ENCODE peak calls at places on chromosomes 1 and 21, in ten cellular contexts. J, E, C, Q, S, Z, F, R, B and M are unnamed samples. For H3K4me1, the result is how much of the 10 kb centered on the place peaks cover.

GRCh38 chr1:26278303-26278702 is 1.6 kb upstream of the SH3BGRL3 start:
- DNase-seq in E (peak), F (peak), Q (peak), S (peak), C (no peak), Z (peak), R (peak), J (peak), B (no peak), M (no peak)

GRCh38 chr1:201970334-201971159 is 11.9 kb upstream of the RNPEP start:
- DNase-seq in Q (peak), B (no peak), S (no peak), R (no peak), Z (no peak), F (no peak), E (peak), J (no peak), C (no peak), M (no peak)

GRCh38 chr1:23263380-23263887 is 46.1 kb upstream of the HTR1D start:
- DNase-seq in Q (no peak), C (no peak), E (no peak), Z (no peak), R (no peak), F (no peak), S (no peak), J (no peak), B (no peak), M (peak)

GRCh38 chr1:6904476-6905170 is 119.4 kb downstream of the CAMTA1 start:
- DNase-seq in E (no peak), Z (no peak), Q (no peak), F (no peak), R (no peak), J (no peak), C (no peak), B (no peak), S (no peak), M (no peak)

GRCh38 chr1:211959680-211960079 is 75.7 kb downstream of the INTS7 start:
- DNase-seq in J (no peak), E (no peak), R (no peak), Q (no peak), Z (no peak), S (peak), C (no peak), F (no peak), B (no peak), M (no peak)

GRCh38 chr1:41416081-41416480 is 54.8 kb downstream of the FOXO6 start:
- DNase-seq in Q (no peak), C (no peak), F (no peak), B (no peak), E (no peak), R (no peak), Z (no peak), S (no peak), J (no peak), M (no peak)

GRCh38 chr1:18716785-18717678 is 86.4 kb downstream of the PAX7 start:
- DNase-seq in J (no peak), Z (no peak), R (no peak), Q (no peak), E (no peak), S (no peak), F (no peak), C (no peak), B (no peak), M (no peak)

GRCh38 chr1:81126989-81127571 is 673.7 kb upstream of the ADGRL2 start:
- DNase-seq in Q (peak), R (no peak), C (no peak), S (no peak), B (no peak), F (no peak), E (peak), Z (no peak), J (no peak), M (no peak)

GRCh38 chr21:45336870-45337269 is 49.2 kb upstream of the POFUT2 start:
- DNase-seq in B (peak), F (no peak), Z (no peak), S (no peak), R (no peak), J (no peak), E (peak), Q (peak), C (no peak), M (no peak)

GRCh38 chr1:173467426-173467825 is 9.7 kb upstream of the PRDX6 start:
- DNase-seq in E (peak), S (no peak), F (no peak), C (no peak), Q (peak), R (no peak), Z (no peak), J (no peak), B (no peak), M (no peak)

GRCh38 chr1:60223370-60223652 is 149.7 kb upstream of the C1orf87 start:
- DNase-seq in J (no peak), C (no peak), F (no peak), R (no peak), Z (no peak), B (no peak), Q (no peak), S (no peak), E (no peak), M (no peak)

GRCh38 chr1:164783778-164784555 is 225.0 kb downstream of the PBX1 start:
- DNase-seq in C (no peak), J (no peak), E (no peak), Q (no peak), F (no peak), S (no peak), B (no peak), Z (no peak), R (no peak), M (no peak)

GRCh38 chr21:44012474-44013379 is 618 bp downstream of the TRAPPC10 start:
- DNase-seq in C (peak), Z (peak), E (peak), F (peak), B (peak), S (no peak), Q (no peak), R (peak), J (peak), M (no peak)

GRCh38 chr1:178470411-178470960 is 26.3 kb downstream of the CLEC20A start:
- DNase-seq in S (no peak), F (no peak), Q (no peak), J (peak), R (no peak), E (no peak), B (peak), C (no peak), Z (no peak), M (peak)

GRCh38 chr21:31372176-31372765 is 28.2 kb upstream of the TIAM1 start:
- DNase-seq in E (no peak), J (no peak), S (no peak), R (no peak), Z (no peak), F (no peak), B (no peak), C (no peak), Q (peak), M (no peak)

GRCh38 chr21:14683021-14683420 is 136.9 kb upstream of the SAMSN1 start:
- DNase-seq in J (no peak), C (no peak), Q (no peak), B (no peak), F (no peak), Z (no peak), S (no peak), R (no peak), E (no peak), M (no peak)

GRCh38 chr1:226939439-226940028 is 560 bp upstream of the COQ8A start:
- DNase-seq in J (peak), B (no peak), F (peak), R (peak), Z (no peak), E (no peak), C (peak), Q (peak), S (peak), M (no peak)

GRCh38 chr1:202571719-202572339 is 138.4 kb downstream of the SYT2 start:
- DNase-seq in S (no peak), R (no peak), J (no peak), F (no peak), B (no peak), C (peak), E (peak), Z (peak), Q (no peak), M (peak)

GRCh38 chr1:20125091-20125490 is 5.8 kb upstream of the PLA2G2D start:
- DNase-seq in C (no peak), E (no peak), B (no peak), Z (no peak), S (peak), R (no peak), F (no peak), J (no peak), Q (peak), M (no peak)

GRCh38 chr1:36172983-36173382 is 17.0 kb downstream of the MAP7D1 start:
- DNase-seq in Q (peak), F (no peak), B (no peak), Z (no peak), E (peak), J (no peak), R (no peak), S (no peak), C (no peak), M (no peak)

GRCh38 chr1:88736633-88737248 is 52.7 kb downstream of the PKN2 start:
- DNase-seq in F (no peak), E (peak), Q (peak), J (no peak), S (no peak), C (peak), B (peak), R (no peak), Z (peak), M (peak)

GRCh38 chr1:208159542-208160258 is 84.5 kb downstream of the PLXNA2 start:
- DNase-seq in J (no peak), S (no peak), C (no peak), B (no peak), R (no peak), E (peak), F (no peak), Z (peak), Q (peak), M (no peak)

GRCh38 chr1:234490789-234491479 is 12.0 kb upstream of the TARBP1 start:
- DNase-seq in Q (no peak), E (no peak), S (no peak), J (no peak), C (no peak), F (no peak), R (no peak), B (peak), Z (no peak), M (no peak)

GRCh38 chr1:234488054-234488953 is 9.3 kb upstream of the TARBP1 start:
- DNase-seq in Q (no peak), S (no peak), F (no peak), E (no peak), J (no peak), Z (no peak), B (no peak), C (no peak), R (no peak), M (no peak)

GRCh38 chr1:234488954-234489691 is 10.1 kb upstream of the TARBP1 start:
- DNase-seq in F (no peak), B (no peak), Z (no peak), J (no peak), Q (no peak), C (no peak), S (no peak), E (no peak), R (no peak), M (no peak)

GRCh38 chr1:234486858-234487830 is 8.2 kb upstream of the TARBP1 start:
- DNase-seq in J (peak), R (no peak), F (no peak), E (peak), S (no peak), Z (peak), C (peak), Q (peak), B (no peak), M (peak)

DNA sequence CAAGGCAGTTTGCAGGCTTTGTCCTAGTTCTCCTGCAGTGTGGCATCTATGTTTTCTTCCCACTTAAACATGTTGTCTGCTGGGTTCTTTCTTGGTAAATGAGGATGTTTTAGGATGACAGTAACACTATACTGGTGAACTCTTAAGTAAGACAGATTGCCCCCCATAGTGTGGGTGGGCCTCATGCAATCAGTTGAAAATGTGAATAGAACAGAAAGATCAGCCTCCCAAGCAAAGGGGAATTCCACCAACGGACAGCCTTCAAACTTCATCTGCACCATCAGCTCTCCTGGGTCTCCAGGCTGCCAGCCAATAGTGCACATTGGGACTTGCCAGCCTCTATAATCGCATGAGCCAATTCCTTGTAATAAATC is 10.7 kb upstream of the TARBP1 start:
- DNase-seq in Z (no peak), J (no peak), E (no peak), S (no peak), F (no peak), C (no peak), R (no peak), B (no peak), Q (no peak), M (no peak)
- H3K4me3 ChIP-seq in Z (no peak), J (no peak), E (no peak), S (no peak), F (no peak), C (no peak), R (no peak), B (no peak), Q (no peak), M (no peak)

GRCh38 chr1:10070206-10070605 is 37.4 kb downstream of the UBE4B start:
- DNase-seq in F (no peak), J (no peak), Q (no peak), Z (no peak), B (no peak), C (no peak), R (no peak), S (no peak), E (peak), M (no peak)
- H3K4me1 ChIP-seq in F (under half), J (under half), Q (under half), Z (under half), B (under half), C (under half), R (under half), S (half or more), E (under half), M (under half)

GRCh38 chr1:54882483-54882882 is 4.5 kb downstream of the DHCR24 start:
- DNase-seq in Q (no peak), C (no peak), Z (no peak), R (no peak), E (peak), F (no peak), B (no peak), S (no peak), J (no peak), M (no peak)

GRCh38 chr1:54883349-54884102 is 3.5 kb downstream of the DHCR24 start:
- DNase-seq in E (peak), F (no peak), B (no peak), Q (no peak), S (no peak), J (no peak), C (no peak), R (peak), Z (peak), M (no peak)

GRCh38 chr1:54885237-54885679 is 1.7 kb downstream of the DHCR24 start:
- DNase-seq in F (no peak), B (no peak), Q (no peak), C (no peak), R (no peak), S (no peak), E (no peak), J (no peak), Z (no peak), M (no peak)

GRCh38 chr1:54884768-54885167 is 2.2 kb downstream of the DHCR24 start:
- DNase-seq in E (no peak), Z (no peak), R (no peak), S (no peak), Q (no peak), J (no peak), C (no peak), B (no peak), F (no peak), M (no peak)

DNA sequence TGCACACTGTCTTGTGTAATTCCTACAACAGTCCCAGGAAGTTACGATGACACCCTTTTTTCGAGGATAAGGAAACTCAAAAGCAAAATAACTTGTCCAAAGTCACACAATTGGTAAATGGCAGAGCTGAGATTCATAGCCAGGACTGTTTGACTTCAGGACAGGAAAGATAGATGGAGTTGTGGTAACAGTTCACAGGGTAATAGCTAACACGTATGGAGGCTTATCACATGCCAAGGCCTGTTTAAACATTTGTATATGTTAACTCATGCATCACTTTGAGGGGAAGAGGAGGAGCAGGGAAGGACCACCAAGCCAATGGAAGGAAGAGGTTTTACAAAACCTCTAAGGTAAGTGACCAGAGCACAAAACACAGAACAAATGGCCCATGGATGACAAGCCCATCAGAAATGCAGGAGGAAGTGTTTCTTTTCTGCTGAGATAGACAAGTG is 2.8 kb downstream of the DHCR24 start:
- DNase-seq in J (no peak), Z (peak), E (peak), Q (peak), C (no peak), B (no peak), F (no peak), S (no peak), R (no peak), M (no peak)
- H3K4me3 ChIP-seq in J (no peak), Z (peak), E (no peak), Q (no peak), C (no peak), B (no peak), F (no peak), S (peak), R (no peak), M (no peak)

DNA sequence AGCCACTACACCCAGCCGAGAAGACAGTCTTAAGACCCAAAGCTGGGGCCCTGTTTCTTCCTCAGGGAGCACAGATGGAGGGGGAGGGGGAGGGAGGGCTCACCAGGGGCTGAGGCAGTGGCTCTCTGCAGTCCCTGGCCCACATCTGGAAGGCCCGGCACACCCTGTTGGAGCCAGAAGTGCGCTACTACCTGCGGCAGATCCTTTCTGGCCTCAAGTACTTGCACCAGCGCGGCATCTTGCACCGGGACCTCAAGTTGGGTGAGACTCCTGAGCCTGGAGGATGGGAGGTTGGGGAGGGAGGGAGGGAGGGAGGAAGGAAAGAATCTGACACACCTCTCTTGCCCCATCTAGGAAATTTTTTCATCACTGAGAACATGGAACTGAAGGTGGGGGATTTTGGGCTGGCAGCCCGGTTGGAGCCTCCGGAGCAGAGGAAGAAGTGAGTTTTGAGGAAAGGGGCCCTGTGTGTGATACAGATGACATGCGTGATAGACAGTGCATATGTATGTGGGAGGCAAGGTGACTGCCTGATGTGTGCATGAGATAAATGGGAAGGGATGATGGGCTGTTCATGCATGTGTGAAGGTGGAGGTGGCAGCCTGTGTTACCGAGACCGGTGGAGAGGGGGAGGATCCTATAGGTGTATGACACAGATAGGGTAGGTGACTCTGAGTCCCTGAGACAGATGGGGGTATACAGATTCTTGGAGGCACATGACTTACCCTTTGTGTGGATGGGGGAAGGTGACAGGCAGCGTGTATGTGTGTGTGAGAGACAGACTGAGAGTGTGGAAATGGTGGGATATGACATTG is 1.5 kb downstream of the PLK3 start:
- DNase-seq in J (peak), R (peak), C (no peak), Z (no peak), B (no peak), F (peak), S (no peak), E (no peak), Q (no peak), M (no peak)
- H3K4me1 ChIP-seq in J (under half), R (under half), C (under half), Z (under half), B (under half), F (under half), S (half or more), E (under half), Q (under half), M (under half)

GRCh38 chr1:229130028-229130668 is 140.8 kb upstream of the RAB4A start:
- DNase-seq in F (peak), Z (no peak), R (peak), Q (no peak), J (peak), C (no peak), E (no peak), S (no peak), B (peak), M (no peak)
- H3K4me3 ChIP-seq in F (no peak), Z (no peak), R (no peak), Q (no peak), J (no peak), C (no peak), E (no peak), S (no peak), B (no peak), M (no peak)

DNA sequence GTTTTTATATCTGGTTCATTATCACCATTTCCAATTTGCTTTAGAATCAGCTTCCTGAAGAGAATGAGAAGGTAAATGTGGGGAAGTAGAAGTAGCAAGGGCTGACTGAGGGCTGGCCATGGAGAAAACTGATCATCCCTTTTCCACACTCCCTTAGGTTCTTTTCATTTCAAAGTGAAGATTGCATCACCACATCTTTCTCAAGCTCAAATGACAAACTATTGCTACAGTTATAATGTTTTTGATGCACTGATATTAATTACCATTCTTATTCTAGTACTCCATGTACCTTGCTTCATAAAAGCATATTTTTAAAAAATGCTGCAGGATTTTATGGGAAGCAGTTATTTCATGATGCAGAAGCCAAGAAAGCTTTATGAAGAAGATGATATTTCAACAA is 7.9 kb upstream of the AK5 start:
- DNase-seq in S (no peak), B (no peak), Q (no peak), J (no peak), F (no peak), E (peak), C (no peak), R (no peak), Z (peak), M (no peak)
- H3K4me1 ChIP-seq in S (under half), B (under half), Q (under half), J (under half), F (under half), E (under half), C (under half), R (under half), Z (under half), M (under half)